ENCODE peak calls at places on chromosomes 12 and 14, in six cellular contexts. N is IMR-90, O is H9, U is H1, D is mesenchymal stem cell, H is trophoblast cell. J is an unnamed sample.

GRCh38 chr14:64701660-64702059 is 2.6 kb upstream of the PLEKHG3 start:
- DNase-seq in N (no peak), O (no peak), U (no peak), D (no peak), H (no peak), J (no peak)

GRCh38 chr12:55659486-55660385 is 23.0 kb downstream of the OR10P1 start:
- DNase-seq in N (peak), O (no peak), U (no peak), D (peak), H (no peak), J (no peak)

GRCh38 chr12:87155616-87156015 is 873.6 kb downstream of the C12orf50 start:
- DNase-seq in N (peak), O (no peak), U (no peak), D (peak), H (no peak), J (no peak)

GRCh38 chr12:122947352-122947792 is 18.9 kb downstream of the ABCB9 start:
- DNase-seq in N (no peak), O (no peak), U (no peak), D (no peak), H (no peak), J (no peak)

GRCh38 chr12:99026332-99027116 is 381.4 kb downstream of the APAF1 start:
- DNase-seq in N (no peak), O (no peak), U (no peak), D (no peak), H (no peak), J (no peak)

GRCh38 chr12:30985814-30986452 is 59.4 kb downstream of the TSPAN11 start:
- DNase-seq in N (peak), O (peak), U (peak), D (peak), H (peak), J (peak)

GRCh38 chr12:121657305-121658008 is 12.0 kb downstream of the MORN3 start:
- DNase-seq in N (no peak), O (no peak), U (no peak), D (no peak), H (no peak), J (no peak)

GRCh38 chr12:126747530-126748149 is 1519.3 kb upstream of the TMEM132C start:
- DNase-seq in N (no peak), O (peak), U (peak), D (no peak), H (no peak), J (no peak)

GRCh38 chr12:62832528-62832927 is 102.4 kb downstream of the PPM1H start:
- DNase-seq in N (no peak), O (no peak), U (no peak), D (no peak), H (no peak), J (no peak)

GRCh38 chr14:56687123-56687522 is 107.5 kb downstream of the TMEM260 start:
- DNase-seq in N (no peak), O (no peak), U (no peak), D (no peak), H (no peak), J (no peak)

GRCh38 chr14:95895720-95896119 is 19.1 kb downstream of the TUNAR start:
- DNase-seq in N (no peak), O (peak), U (peak), D (no peak), H (no peak), J (no peak)

GRCh38 chr12:3988519-3989217 is 115.5 kb upstream of the PARP11 start:
- DNase-seq in N (no peak), O (no peak), U (no peak), D (no peak), H (no peak), J (no peak)

GRCh38 chr14:49972199-49972671 is 79.4 kb downstream of the ARF6 start:
- DNase-seq in N (peak), O (no peak), U (no peak), D (peak), H (peak), J (no peak)

GRCh38 chr12:10722905-10723866 is at the start of gene YBX3:
- DNase-seq in N (peak), O (peak), U (peak), D (peak), H (peak), J (peak)

GRCh38 chr14:99468081-99468480 is 12.6 kb downstream of the SETD3 start:
- DNase-seq in N (no peak), O (no peak), U (no peak), D (no peak), H (no peak), J (no peak)

GRCh38 chr14:85531141-85531593 is 1.2 kb downstream of the FLRT2 start:
- DNase-seq in N (peak), O (peak), U (peak), D (peak), H (no peak), J (peak)

GRCh38 chr12:51330186-51330585 is 6.2 kb upstream of the BIN2 start:
- DNase-seq in N (peak), O (no peak), U (no peak), D (no peak), H (no peak), J (no peak)

GRCh38 chr12:64099430-64099829 is 122.7 kb downstream of the KICS2 start:
- DNase-seq in N (peak), O (no peak), U (no peak), D (peak), H (peak), J (no peak)

GRCh38 chr12:176321-177181 is 37.4 kb downstream of the SLC6A12 start:
- DNase-seq in N (peak), O (no peak), U (no peak), D (peak), H (no peak), J (no peak)

GRCh38 chr12:71695782-71696181 is 9.9 kb downstream of the TMEM19 start:
- DNase-seq in N (no peak), O (no peak), U (no peak), D (no peak), H (no peak), J (no peak)

GRCh38 chr12:52199294-52199920 is 7.6 kb upstream of the KRT80 start:
- DNase-seq in N (no peak), O (no peak), U (no peak), D (no peak), H (no peak), J (no peak)

GRCh38 chr12:119384340-119384739 is 49.8 kb downstream of the CCDC60 start:
- DNase-seq in N (no peak), O (no peak), U (no peak), D (no peak), H (no peak), J (no peak)

GRCh38 chr14:40269436-40269835 is 837.2 kb upstream of the FBXO33 start:
- DNase-seq in N (no peak), O (no peak), U (no peak), D (no peak), H (no peak), J (no peak)
- H4K8ac ChIP-seq in N (no peak), O (no peak), U (no peak), D (no peak), H (no peak), J (no peak)

DNA sequence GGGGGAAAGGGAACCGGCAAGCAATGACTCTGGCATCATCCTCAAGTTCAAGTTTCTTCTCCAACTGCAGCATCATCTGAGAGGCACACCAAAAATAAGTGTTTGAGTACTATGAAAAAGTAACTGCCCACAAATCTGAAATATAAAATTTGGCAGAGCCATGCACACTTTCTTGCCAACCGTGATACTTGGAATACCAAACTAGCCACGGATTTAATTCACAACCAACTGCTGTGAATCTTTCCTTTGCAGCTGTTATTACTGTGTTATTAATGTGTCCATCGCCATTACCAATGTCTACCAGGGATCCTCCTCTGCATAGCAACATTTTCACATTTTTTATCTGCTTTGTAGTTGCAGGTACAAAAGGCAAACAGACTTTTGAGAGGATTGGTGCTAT is 74.6 kb downstream of the GXYLT1 start:
- DNase-seq in N (no peak), O (no peak), U (no peak), D (no peak), H (no peak), J (no peak)
- H4K91ac ChIP-seq in N (no peak), O (no peak), U (no peak), D (no peak), H (no peak), J (no peak)

GRCh38 chr12:29742646-29743045 is 41.1 kb downstream of the TMTC1 start:
- DNase-seq in N (no peak), O (no peak), U (no peak), D (no peak), H (no peak), J (no peak)

GRCh38 chr12:29737616-29738015 is 46.1 kb downstream of the TMTC1 start:
- DNase-seq in N (no peak), O (no peak), U (no peak), D (no peak), H (no peak), J (no peak)

GRCh38 chr12:29741342-29742241 is 42.1 kb downstream of the TMTC1 start:
- DNase-seq in N (peak), O (no peak), U (no peak), D (peak), H (no peak), J (no peak)

GRCh38 chr12:29738416-29738815 is 45.3 kb downstream of the TMTC1 start:
- DNase-seq in N (no peak), O (no peak), U (no peak), D (no peak), H (no peak), J (no peak)

DNA sequence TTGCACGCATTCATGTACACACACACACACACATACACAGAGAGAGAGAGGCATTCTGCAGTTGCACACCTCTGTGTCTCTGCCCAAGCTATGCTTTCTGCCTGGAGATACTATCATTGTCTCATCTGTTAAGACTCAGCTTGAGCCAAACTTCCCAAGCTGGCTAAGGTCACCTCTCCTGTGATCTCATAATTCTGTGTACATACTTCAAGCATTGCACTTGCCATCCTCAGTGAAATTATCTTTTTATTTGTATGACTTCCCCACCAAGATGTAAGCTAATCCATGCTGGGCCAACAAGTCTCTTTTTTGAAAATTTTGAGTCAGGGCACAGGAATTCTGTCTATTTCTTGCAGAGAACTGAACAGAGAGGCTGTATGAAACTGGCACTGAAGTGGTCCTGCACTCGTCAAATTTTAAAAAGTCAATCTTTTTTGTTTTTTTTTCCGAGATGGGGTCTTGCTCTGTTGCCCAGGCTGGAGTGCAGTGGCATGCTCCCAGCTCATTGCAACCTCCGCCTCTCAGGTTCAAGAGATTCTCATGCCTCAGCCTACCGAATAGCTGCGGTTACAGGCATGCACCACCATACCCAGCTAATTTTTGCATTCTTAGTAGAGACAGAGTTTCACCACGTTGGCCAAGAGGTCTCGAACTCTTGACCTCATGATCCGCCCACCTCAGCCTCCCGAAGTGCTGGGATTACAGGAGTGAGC is 44.3 kb downstream of the TMTC1 start:
- DNase-seq in N (peak), O (no peak), U (no peak), D (peak), H (no peak), J (no peak)
- H2BK5ac ChIP-seq in N (peak), O (no peak), U (no peak), D (no peak), H (no peak), J (no peak)

DNA sequence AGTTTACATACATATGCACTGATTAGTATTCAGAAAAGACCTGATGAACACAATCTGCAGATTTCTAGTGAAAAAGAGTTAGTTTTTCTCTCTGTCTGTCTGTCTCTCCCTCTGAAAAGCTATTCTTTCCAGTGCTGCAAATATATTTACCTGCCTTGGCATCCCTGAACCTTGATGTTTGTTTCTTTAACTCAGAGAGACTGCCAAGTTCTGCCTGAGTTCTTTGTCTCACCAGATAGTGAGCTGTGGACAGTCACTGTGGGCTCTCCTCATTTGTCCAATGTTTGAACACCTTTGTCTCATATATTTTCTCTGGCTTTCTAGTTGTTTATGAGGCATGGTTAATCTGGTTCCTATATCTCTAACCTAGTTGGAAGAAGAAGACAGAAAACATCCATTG is 250.4 kb downstream of the SOX5 start:
- DNase-seq in N (no peak), O (no peak), U (no peak), D (no peak), H (no peak), J (no peak)
- H4K8ac ChIP-seq in N (no peak), O (no peak), U (no peak), D (no peak), H (no peak), J (no peak)

GRCh38 chr14:87971010-87971409 is 22.0 kb downstream of the GALC start:
- DNase-seq in N (no peak), O (no peak), U (no peak), D (no peak), H (no peak), J (no peak)

GRCh38 chr14:87966816-87967215 is 26.2 kb downstream of the GALC start:
- DNase-seq in N (peak), O (no peak), U (no peak), D (no peak), H (no peak), J (no peak)

DNA sequence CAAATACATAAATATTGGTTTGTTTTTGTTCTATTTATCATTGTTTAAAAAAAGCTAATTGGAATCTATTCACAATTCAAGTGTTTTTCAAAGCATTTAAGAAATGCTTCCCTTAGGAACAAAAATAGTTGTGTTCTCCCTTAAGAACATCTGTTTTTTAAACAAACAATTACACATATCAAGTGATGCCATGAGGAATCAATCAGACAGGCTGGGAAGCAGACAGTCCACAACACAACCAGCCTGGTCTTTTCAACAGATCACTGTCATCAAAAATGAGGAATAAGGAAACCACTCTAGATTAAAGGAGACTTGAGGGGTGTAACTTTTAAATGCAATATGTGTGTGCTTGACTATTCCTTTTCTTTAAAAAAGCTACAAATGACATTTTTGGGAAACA is 25.5 kb downstream of the GALC start:
- DNase-seq in N (no peak), O (no peak), U (no peak), D (no peak), H (no peak), J (no peak)
- H4K91ac ChIP-seq in N (no peak), O (no peak), U (no peak), D (no peak), H (no peak), J (no peak)

DNA sequence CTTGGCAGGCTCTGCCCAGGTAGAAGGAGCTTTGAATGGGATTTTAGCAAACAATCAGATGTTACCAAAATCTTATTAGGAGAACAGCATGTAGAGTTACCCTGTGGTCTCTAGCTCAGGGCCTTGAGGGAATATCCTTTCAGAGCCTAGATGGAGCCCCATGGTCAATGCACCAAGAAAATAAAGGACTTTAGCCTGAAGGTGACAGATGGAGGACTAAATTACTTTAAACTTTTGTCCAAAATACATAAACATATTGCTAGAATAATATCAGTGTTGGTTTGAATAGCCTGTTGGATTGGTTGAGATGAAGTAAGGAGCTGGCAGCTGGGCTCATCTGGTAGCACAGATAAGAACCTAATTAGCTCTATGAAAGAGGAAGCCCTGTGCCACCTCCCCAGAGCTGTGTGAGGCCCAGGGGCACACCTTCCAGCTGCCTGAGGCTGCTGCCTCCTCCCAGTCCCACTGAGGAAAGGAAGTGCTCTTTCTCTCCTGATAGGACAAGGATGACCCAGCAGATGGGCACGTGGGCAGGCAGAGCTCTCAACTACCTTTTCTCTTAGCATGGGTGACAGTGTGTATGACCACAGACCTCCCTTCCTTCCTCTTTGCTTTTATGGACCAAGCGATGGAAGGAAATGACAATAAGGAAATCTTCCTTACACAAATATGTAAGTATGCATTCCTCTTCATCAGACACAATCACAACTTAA is 127.4 kb upstream of the AMIGO2 start:
- DNase-seq in N (no peak), O (no peak), U (peak), D (no peak), H (no peak), J (no peak)
- H2BK5ac ChIP-seq in N (no peak), O (no peak), U (no peak), D (no peak), H (no peak), J (no peak)

J was measured in neuronal stem cell.